ENCODE peak calls at places on chromosomes 1 and 21, in ten cellular contexts. One of them, this sample, is unnamed.

GRCh38 chr1:30407862-30408580 is 315.4 kb downstream of the MATN1 start:
- DNase-seq in coronary artery: peak
- DNase-seq in SJSA1: no peak
- DNase-seq in OCI-LY7: no peak
- DNase-seq in CD4-positive, alpha-beta memory T cell: no peak
- DNase-seq in Peyer's patch: no peak
- DNase-seq in neuronal stem cell: no peak
- DNase-seq in CD8-positive, alpha-beta T cell: no peak
- DNase-seq in lung: peak
- DNase-seq in left lung: no peak
- DNase-seq in this sample: no peak

GRCh38 chr1:203161703-203162102 is 13.9 kb downstream of the MYBPH start:
- DNase-seq in coronary artery: no peak
- DNase-seq in SJSA1: no peak
- DNase-seq in OCI-LY7: no peak
- DNase-seq in CD4-positive, alpha-beta memory T cell: no peak
- DNase-seq in Peyer's patch: no peak
- DNase-seq in neuronal stem cell: no peak
- DNase-seq in CD8-positive, alpha-beta T cell: no peak
- DNase-seq in lung: no peak
- DNase-seq in left lung: no peak
- DNase-seq in this sample: no peak

GRCh38 chr1:150974580-150975478 is at the start of gene CERS2:
- DNase-seq in coronary artery: peak
- DNase-seq in SJSA1: peak
- DNase-seq in OCI-LY7: peak
- DNase-seq in CD4-positive, alpha-beta memory T cell: peak
- DNase-seq in Peyer's patch: peak
- DNase-seq in neuronal stem cell: peak
- DNase-seq in CD8-positive, alpha-beta T cell: peak
- DNase-seq in lung: peak
- DNase-seq in left lung: peak
- DNase-seq in this sample: peak

GRCh38 chr21:35965699-35966098 is 94.6 kb downstream of the SETD4 start:
- DNase-seq in coronary artery: no peak
- DNase-seq in SJSA1: no peak
- DNase-seq in OCI-LY7: no peak
- DNase-seq in CD4-positive, alpha-beta memory T cell: no peak
- DNase-seq in Peyer's patch: no peak
- DNase-seq in neuronal stem cell: no peak
- DNase-seq in CD8-positive, alpha-beta T cell: no peak
- DNase-seq in lung: no peak
- DNase-seq in left lung: no peak
- DNase-seq in this sample: no peak

GRCh38 chr1:33667386-33668282 is 195.2 kb downstream of the ZSCAN20 start:
- DNase-seq in coronary artery: no peak
- DNase-seq in SJSA1: no peak
- DNase-seq in OCI-LY7: no peak
- DNase-seq in CD4-positive, alpha-beta memory T cell: no peak
- DNase-seq in Peyer's patch: no peak
- DNase-seq in neuronal stem cell: no peak
- DNase-seq in CD8-positive, alpha-beta T cell: no peak
- DNase-seq in lung: no peak
- DNase-seq in left lung: no peak
- DNase-seq in this sample: no peak

GRCh38 chr1:200368556-200368955 is 41.3 kb downstream of the ZNF281 start:
- DNase-seq in coronary artery: no peak
- DNase-seq in SJSA1: no peak
- DNase-seq in OCI-LY7: no peak
- DNase-seq in CD4-positive, alpha-beta memory T cell: no peak
- DNase-seq in Peyer's patch: no peak
- DNase-seq in neuronal stem cell: no peak
- DNase-seq in CD8-positive, alpha-beta T cell: no peak
- DNase-seq in lung: no peak
- DNase-seq in left lung: no peak
- DNase-seq in this sample: no peak

GRCh38 chr1:39938856-39939255 is 16.1 kb upstream of the MFSD2A start:
- DNase-seq in coronary artery: no peak
- DNase-seq in SJSA1: no peak
- DNase-seq in OCI-LY7: no peak
- DNase-seq in CD4-positive, alpha-beta memory T cell: no peak
- DNase-seq in Peyer's patch: no peak
- DNase-seq in neuronal stem cell: no peak
- DNase-seq in CD8-positive, alpha-beta T cell: no peak
- DNase-seq in lung: no peak
- DNase-seq in left lung: no peak
- DNase-seq in this sample: no peak

GRCh38 chr1:32925360-32926142 is 24.4 kb upstream of the TMEM54 start:
- DNase-seq in coronary artery: no peak
- DNase-seq in SJSA1: no peak
- DNase-seq in OCI-LY7: no peak
- DNase-seq in CD4-positive, alpha-beta memory T cell: peak
- DNase-seq in Peyer's patch: no peak
- DNase-seq in neuronal stem cell: peak
- DNase-seq in CD8-positive, alpha-beta T cell: no peak
- DNase-seq in lung: peak
- DNase-seq in left lung: no peak
- DNase-seq in this sample: no peak

GRCh38 chr1:58779059-58779754 is 4.6 kb downstream of the JUN start:
- DNase-seq in coronary artery: no peak
- DNase-seq in SJSA1: no peak
- DNase-seq in OCI-LY7: no peak
- DNase-seq in CD4-positive, alpha-beta memory T cell: no peak
- DNase-seq in Peyer's patch: no peak
- DNase-seq in neuronal stem cell: no peak
- DNase-seq in CD8-positive, alpha-beta T cell: no peak
- DNase-seq in lung: no peak
- DNase-seq in left lung: no peak
- DNase-seq in this sample: no peak

GRCh38 chr1:211932581-211933010 is 102.0 kb upstream of the LPGAT1 start:
- DNase-seq in coronary artery: no peak
- DNase-seq in SJSA1: no peak
- DNase-seq in OCI-LY7: no peak
- DNase-seq in CD4-positive, alpha-beta memory T cell: no peak
- DNase-seq in Peyer's patch: no peak
- DNase-seq in neuronal stem cell: no peak
- DNase-seq in CD8-positive, alpha-beta T cell: no peak
- DNase-seq in lung: no peak
- DNase-seq in left lung: no peak
- DNase-seq in this sample: no peak
- H3K27ac ChIP-seq in coronary artery: no peak
- H3K27ac ChIP-seq in SJSA1: no peak
- H3K27ac ChIP-seq in OCI-LY7: no peak
- H3K27ac ChIP-seq in CD4-positive, alpha-beta memory T cell: no peak
- H3K27ac ChIP-seq in Peyer's patch: no peak
- H3K27ac ChIP-seq in neuronal stem cell: no peak
- H3K27ac ChIP-seq in CD8-positive, alpha-beta T cell: no peak
- H3K27ac ChIP-seq in lung: no peak
- H3K27ac ChIP-seq in left lung: no peak
- H3K27ac ChIP-seq in this sample: no peak

GRCh38 chr21:38343691-38344090 is 86.9 kb downstream of the KCNJ15 start:
- DNase-seq in coronary artery: peak
- DNase-seq in SJSA1: no peak
- DNase-seq in OCI-LY7: no peak
- DNase-seq in CD4-positive, alpha-beta memory T cell: no peak
- DNase-seq in Peyer's patch: no peak
- DNase-seq in neuronal stem cell: no peak
- DNase-seq in CD8-positive, alpha-beta T cell: no peak
- DNase-seq in lung: peak
- DNase-seq in left lung: no peak
- DNase-seq in this sample: no peak

GRCh38 chr21:38337793-38338192 is 81.0 kb downstream of the KCNJ15 start:
- DNase-seq in coronary artery: no peak
- DNase-seq in SJSA1: no peak
- DNase-seq in OCI-LY7: no peak
- DNase-seq in CD4-positive, alpha-beta memory T cell: no peak
- DNase-seq in Peyer's patch: no peak
- DNase-seq in neuronal stem cell: no peak
- DNase-seq in CD8-positive, alpha-beta T cell: no peak
- DNase-seq in lung: no peak
- DNase-seq in left lung: no peak
- DNase-seq in this sample: no peak

GRCh38 chr21:38340131-38340530 is 83.3 kb downstream of the KCNJ15 start:
- DNase-seq in coronary artery: peak
- DNase-seq in SJSA1: no peak
- DNase-seq in OCI-LY7: no peak
- DNase-seq in CD4-positive, alpha-beta memory T cell: no peak
- DNase-seq in Peyer's patch: no peak
- DNase-seq in neuronal stem cell: no peak
- DNase-seq in CD8-positive, alpha-beta T cell: no peak
- DNase-seq in lung: no peak
- DNase-seq in left lung: no peak
- DNase-seq in this sample: no peak

GRCh38 chr21:38342734-38343133 is 85.9 kb downstream of the KCNJ15 start:
- DNase-seq in coronary artery: no peak
- DNase-seq in SJSA1: no peak
- DNase-seq in OCI-LY7: no peak
- DNase-seq in CD4-positive, alpha-beta memory T cell: no peak
- DNase-seq in Peyer's patch: no peak
- DNase-seq in neuronal stem cell: no peak
- DNase-seq in CD8-positive, alpha-beta T cell: no peak
- DNase-seq in lung: no peak
- DNase-seq in left lung: no peak
- DNase-seq in this sample: no peak

GRCh38 chr21:38341546-38342012 is 84.8 kb downstream of the KCNJ15 start:
- DNase-seq in coronary artery: peak
- DNase-seq in SJSA1: no peak
- DNase-seq in OCI-LY7: no peak
- DNase-seq in CD4-positive, alpha-beta memory T cell: no peak
- DNase-seq in Peyer's patch: no peak
- DNase-seq in neuronal stem cell: no peak
- DNase-seq in CD8-positive, alpha-beta T cell: no peak
- DNase-seq in lung: no peak
- DNase-seq in left lung: no peak
- DNase-seq in this sample: no peak
- H3K27ac ChIP-seq in coronary artery: peak
- H3K27ac ChIP-seq in SJSA1: no peak
- H3K27ac ChIP-seq in OCI-LY7: no peak
- H3K27ac ChIP-seq in CD4-positive, alpha-beta memory T cell: no peak
- H3K27ac ChIP-seq in Peyer's patch: no peak
- H3K27ac ChIP-seq in neuronal stem cell: no peak
- H3K27ac ChIP-seq in CD8-positive, alpha-beta T cell: no peak
- H3K27ac ChIP-seq in lung: no peak
- H3K27ac ChIP-seq in left lung: no peak
- H3K27ac ChIP-seq in this sample: no peak

GRCh38 chr1:8989821-8990220 is 36.4 kb downstream of the SLC2A7 start:
- DNase-seq in coronary artery: no peak
- DNase-seq in SJSA1: no peak
- DNase-seq in OCI-LY7: no peak
- DNase-seq in CD4-positive, alpha-beta memory T cell: no peak
- DNase-seq in Peyer's patch: no peak
- DNase-seq in neuronal stem cell: no peak
- DNase-seq in CD8-positive, alpha-beta T cell: no peak
- DNase-seq in lung: no peak
- DNase-seq in left lung: no peak
- DNase-seq in this sample: no peak
- H3K27ac ChIP-seq in coronary artery: no peak
- H3K27ac ChIP-seq in SJSA1: no peak
- H3K27ac ChIP-seq in OCI-LY7: no peak
- H3K27ac ChIP-seq in CD4-positive, alpha-beta memory T cell: no peak
- H3K27ac ChIP-seq in Peyer's patch: no peak
- H3K27ac ChIP-seq in neuronal stem cell: no peak
- H3K27ac ChIP-seq in CD8-positive, alpha-beta T cell: no peak
- H3K27ac ChIP-seq in lung: no peak
- H3K27ac ChIP-seq in left lung: no peak
- H3K27ac ChIP-seq in this sample: no peak

GRCh38 chr1:27570823-27571222 is 33.1 kb downstream of the AHDC1 start:
- DNase-seq in coronary artery: no peak
- DNase-seq in SJSA1: no peak
- DNase-seq in OCI-LY7: no peak
- DNase-seq in CD4-positive, alpha-beta memory T cell: no peak
- DNase-seq in Peyer's patch: no peak
- DNase-seq in neuronal stem cell: peak
- DNase-seq in CD8-positive, alpha-beta T cell: no peak
- DNase-seq in lung: no peak
- DNase-seq in left lung: no peak
- DNase-seq in this sample: no peak

GRCh38 chr1:27569506-27570382 is 34.2 kb downstream of the AHDC1 start:
- DNase-seq in coronary artery: no peak
- DNase-seq in SJSA1: no peak
- DNase-seq in OCI-LY7: no peak
- DNase-seq in CD4-positive, alpha-beta memory T cell: no peak
- DNase-seq in Peyer's patch: no peak
- DNase-seq in neuronal stem cell: peak
- DNase-seq in CD8-positive, alpha-beta T cell: no peak
- DNase-seq in lung: no peak
- DNase-seq in left lung: no peak
- DNase-seq in this sample: no peak

GRCh38 chr1:27571439-27572018 is 32.4 kb downstream of the AHDC1 start:
- DNase-seq in coronary artery: no peak
- DNase-seq in SJSA1: no peak
- DNase-seq in OCI-LY7: no peak
- DNase-seq in CD4-positive, alpha-beta memory T cell: no peak
- DNase-seq in Peyer's patch: no peak
- DNase-seq in neuronal stem cell: no peak
- DNase-seq in CD8-positive, alpha-beta T cell: no peak
- DNase-seq in lung: no peak
- DNase-seq in left lung: no peak
- DNase-seq in this sample: no peak

GRCh38 chr1:27569088-27569459 is 34.9 kb downstream of the AHDC1 start:
- DNase-seq in coronary artery: no peak
- DNase-seq in SJSA1: no peak
- DNase-seq in OCI-LY7: no peak
- DNase-seq in CD4-positive, alpha-beta memory T cell: peak
- DNase-seq in Peyer's patch: no peak
- DNase-seq in neuronal stem cell: no peak
- DNase-seq in CD8-positive, alpha-beta T cell: no peak
- DNase-seq in lung: no peak
- DNase-seq in left lung: no peak
- DNase-seq in this sample: no peak

DNA sequence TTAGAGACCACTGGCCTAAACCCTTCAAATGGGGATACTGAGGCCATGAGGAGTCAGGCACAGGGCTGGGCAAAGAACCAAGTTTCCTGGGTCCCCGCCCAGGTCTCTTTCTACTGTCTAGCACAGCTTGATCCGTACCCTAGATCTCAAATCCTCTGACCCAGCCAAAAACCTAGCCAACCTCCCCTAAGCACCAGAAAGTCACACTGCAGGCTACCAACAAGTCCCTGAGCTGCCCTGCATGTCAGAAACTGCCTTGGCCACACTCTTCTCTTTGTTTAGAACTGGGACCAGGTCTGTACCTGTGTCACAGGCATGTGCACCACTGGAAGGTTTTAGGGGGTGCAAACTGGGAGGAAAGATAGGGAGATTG is 33.6 kb downstream of the AHDC1 start:
- DNase-seq in coronary artery: no peak
- DNase-seq in SJSA1: no peak
- DNase-seq in OCI-LY7: no peak
- DNase-seq in CD4-positive, alpha-beta memory T cell: no peak
- DNase-seq in Peyer's patch: no peak
- DNase-seq in neuronal stem cell: no peak
- DNase-seq in CD8-positive, alpha-beta T cell: no peak
- DNase-seq in lung: no peak
- DNase-seq in left lung: no peak
- DNase-seq in this sample: no peak
- H3K27ac ChIP-seq in coronary artery: peak
- H3K27ac ChIP-seq in SJSA1: no peak
- H3K27ac ChIP-seq in OCI-LY7: no peak
- H3K27ac ChIP-seq in CD4-positive, alpha-beta memory T cell: no peak
- H3K27ac ChIP-seq in Peyer's patch: peak
- H3K27ac ChIP-seq in neuronal stem cell: peak
- H3K27ac ChIP-seq in CD8-positive, alpha-beta T cell: no peak
- H3K27ac ChIP-seq in lung: peak
- H3K27ac ChIP-seq in left lung: no peak
- H3K27ac ChIP-seq in this sample: peak

GRCh38 chr1:47786301-47786700 is 210.9 kb downstream of the TRABD2B start:
- DNase-seq in coronary artery: peak
- DNase-seq in SJSA1: no peak
- DNase-seq in OCI-LY7: no peak
- DNase-seq in CD4-positive, alpha-beta memory T cell: no peak
- DNase-seq in Peyer's patch: no peak
- DNase-seq in neuronal stem cell: no peak
- DNase-seq in CD8-positive, alpha-beta T cell: no peak
- DNase-seq in lung: no peak
- DNase-seq in left lung: peak
- DNase-seq in this sample: no peak
- H3K27ac ChIP-seq in coronary artery: peak
- H3K27ac ChIP-seq in SJSA1: no peak
- H3K27ac ChIP-seq in OCI-LY7: no peak
- H3K27ac ChIP-seq in CD4-positive, alpha-beta memory T cell: no peak
- H3K27ac ChIP-seq in Peyer's patch: no peak
- H3K27ac ChIP-seq in neuronal stem cell: no peak
- H3K27ac ChIP-seq in CD8-positive, alpha-beta T cell: no peak
- H3K27ac ChIP-seq in lung: no peak
- H3K27ac ChIP-seq in left lung: no peak
- H3K27ac ChIP-seq in this sample: no peak

This sample was measured in substantia nigra.